ENCODE peak calls at places on chromosomes 1 and 21, in four cellular contexts. One of them, this sample, is unnamed.

GRCh38 chr1:218460367-218460766 is 115.2 kb downstream of the TGFB2 start:
- DNase-seq in naive thymus-derived CD8-positive, alpha-beta T cell: no peak
- DNase-seq in cardiac fibroblast: peak; percentile 85
- DNase-seq in NCI-H2227 treated with DMSO at 0.1 percent for 48 hours: no peak
- DNase-seq in this sample: peak; percentile 93

GRCh38 chr21:46046471-46046870 is 51.4 kb upstream of the COL6A2 start:
- DNase-seq in cardiac fibroblast: no peak
- DNase-seq in NCI-H2227 treated with DMSO at 0.1 percent for 48 hours: no peak
- DNase-seq in naive thymus-derived CD8-positive, alpha-beta T cell: no peak
- DNase-seq in this sample: no peak

GRCh38 chr1:204970897-204971296 is 72.1 kb upstream of the CNTN2 start:
- DNase-seq in naive thymus-derived CD8-positive, alpha-beta T cell: no peak
- DNase-seq in NCI-H2227 treated with DMSO at 0.1 percent for 48 hours: no peak
- DNase-seq in cardiac fibroblast: no peak
- DNase-seq in this sample: no peak

GRCh38 chr1:178538192-178538916 is 25.4 kb downstream of the TEX35 start:
- DNase-seq in naive thymus-derived CD8-positive, alpha-beta T cell: no peak
- DNase-seq in NCI-H2227 treated with DMSO at 0.1 percent for 48 hours: no peak
- DNase-seq in cardiac fibroblast: peak; percentile 66
- DNase-seq in this sample: peak; percentile 43

GRCh38 chr1:78003882-78004718 is 639 bp upstream of the DNAJB4 start:
- DNase-seq in naive thymus-derived CD8-positive, alpha-beta T cell: no peak
- DNase-seq in cardiac fibroblast: peak; percentile 80
- DNase-seq in NCI-H2227 treated with DMSO at 0.1 percent for 48 hours: no peak
- DNase-seq in this sample: peak; percentile 71

GRCh38 chr1:48644190-48644930 is 132.3 kb downstream of the BEND5 start:
- DNase-seq in naive thymus-derived CD8-positive, alpha-beta T cell: no peak
- DNase-seq in NCI-H2227 treated with DMSO at 0.1 percent for 48 hours: peak; percentile 7
- DNase-seq in cardiac fibroblast: no peak
- DNase-seq in this sample: no peak

GRCh38 chr21:35359076-35359475 is 310.0 kb upstream of the RUNX1 start:
- DNase-seq in cardiac fibroblast: peak; percentile 41
- DNase-seq in naive thymus-derived CD8-positive, alpha-beta T cell: no peak
- DNase-seq in NCI-H2227 treated with DMSO at 0.1 percent for 48 hours: no peak
- DNase-seq in this sample: no peak

GRCh38 chr1:207029991-207030521 is 2.5 kb downstream of the C1orf116 start:
- DNase-seq in cardiac fibroblast: no peak
- DNase-seq in naive thymus-derived CD8-positive, alpha-beta T cell: no peak
- DNase-seq in NCI-H2227 treated with DMSO at 0.1 percent for 48 hours: peak; percentile 86
- DNase-seq in this sample: no peak

GRCh38 chr1:14738235-14738634 is 139.8 kb downstream of the KAZN start:
- DNase-seq in naive thymus-derived CD8-positive, alpha-beta T cell: no peak
- DNase-seq in cardiac fibroblast: no peak
- DNase-seq in NCI-H2227 treated with DMSO at 0.1 percent for 48 hours: no peak
- DNase-seq in this sample: peak; percentile 50

GRCh38 chr1:2446394-2446793 is 29.7 kb upstream of the PLCH2 start:
- DNase-seq in cardiac fibroblast: no peak
- DNase-seq in naive thymus-derived CD8-positive, alpha-beta T cell: no peak
- DNase-seq in NCI-H2227 treated with DMSO at 0.1 percent for 48 hours: no peak
- DNase-seq in this sample: peak; percentile 34

GRCh38 chr1:180231506-180232420 is 1.7 kb downstream of the LHX4 start:
- DNase-seq in cardiac fibroblast: peak; percentile 29
- DNase-seq in NCI-H2227 treated with DMSO at 0.1 percent for 48 hours: no peak
- DNase-seq in naive thymus-derived CD8-positive, alpha-beta T cell: no peak
- DNase-seq in this sample: peak; percentile 59

GRCh38 chr1:161068306-161069200 is 1.1 kb downstream of the ARHGAP30 start:
- DNase-seq in naive thymus-derived CD8-positive, alpha-beta T cell: peak; percentile 71
- DNase-seq in cardiac fibroblast: no peak
- DNase-seq in NCI-H2227 treated with DMSO at 0.1 percent for 48 hours: no peak
- DNase-seq in this sample: no peak

GRCh38 chr1:213474054-213474453 is 423.0 kb downstream of the RPS6KC1 start:
- DNase-seq in NCI-H2227 treated with DMSO at 0.1 percent for 48 hours: no peak
- DNase-seq in naive thymus-derived CD8-positive, alpha-beta T cell: no peak
- DNase-seq in cardiac fibroblast: peak; percentile 39
- DNase-seq in this sample: peak; percentile 8

GRCh38 chr1:204041803-204042505 is 31.0 kb upstream of the SOX13 start:
- DNase-seq in naive thymus-derived CD8-positive, alpha-beta T cell: no peak
- DNase-seq in NCI-H2227 treated with DMSO at 0.1 percent for 48 hours: no peak
- DNase-seq in cardiac fibroblast: peak; percentile 27
- DNase-seq in this sample: no peak

GRCh38 chr1:17272641-17273040 is 23.7 kb downstream of the PADI3 start:
- DNase-seq in cardiac fibroblast: no peak
- DNase-seq in naive thymus-derived CD8-positive, alpha-beta T cell: no peak
- DNase-seq in NCI-H2227 treated with DMSO at 0.1 percent for 48 hours: no peak
- DNase-seq in this sample: no peak

GRCh38 chr21:15289896-15290841 is 225.4 kb upstream of the NRIP1 start:
- DNase-seq in naive thymus-derived CD8-positive, alpha-beta T cell: no peak
- DNase-seq in NCI-H2227 treated with DMSO at 0.1 percent for 48 hours: no peak
- DNase-seq in cardiac fibroblast: no peak
- DNase-seq in this sample: no peak

GRCh38 chr1:62508187-62508758 is 71.4 kb downstream of the USP1 start:
- DNase-seq in NCI-H2227 treated with DMSO at 0.1 percent for 48 hours: no peak
- DNase-seq in cardiac fibroblast: peak; percentile 73
- DNase-seq in naive thymus-derived CD8-positive, alpha-beta T cell: no peak
- DNase-seq in this sample: peak; percentile 45

GRCh38 chr1:235972316-235973090 is 92.4 kb downstream of the NID1 start:
- DNase-seq in naive thymus-derived CD8-positive, alpha-beta T cell: no peak
- DNase-seq in cardiac fibroblast: peak; percentile 88
- DNase-seq in NCI-H2227 treated with DMSO at 0.1 percent for 48 hours: peak; percentile 60
- DNase-seq in this sample: peak; percentile 62

GRCh38 chr1:70140343-70140742 is 65.0 kb downstream of the LRRC40 start:
- DNase-seq in naive thymus-derived CD8-positive, alpha-beta T cell: no peak
- DNase-seq in NCI-H2227 treated with DMSO at 0.1 percent for 48 hours: peak; percentile 45
- DNase-seq in cardiac fibroblast: peak; percentile 93
- DNase-seq in this sample: peak; percentile 32

GRCh38 chr1:50333595-50333974 is 89.7 kb downstream of the DMRTA2 start:
- DNase-seq in cardiac fibroblast: peak; percentile 42
- DNase-seq in NCI-H2227 treated with DMSO at 0.1 percent for 48 hours: peak; percentile 62
- DNase-seq in naive thymus-derived CD8-positive, alpha-beta T cell: peak; percentile 17
- DNase-seq in this sample: peak; percentile 68

This sample was measured in astrocyte of the hippocampus.